ENCODE peak calls at places on chromosomes 13 and 19, in seven cellular contexts. V is stomach, J is esophagus squamous epithelium, A is thoracic aorta, H is lower lobe of right lung, P is heart right ventricle, D is tibial artery. O is an unnamed sample.
A peak's percentile ranks its signal among the peaks of the same experiment; 100 is the strongest.

GRCh38 chr19:11399667-11400066 is 15.6 kb upstream of the EPOR start:
- DNase-seq in D (no peak), J (no peak), P (no peak), V (no peak), A (no peak), H (no peak), O (no peak)

GRCh38 chr13:46679369-46680180 is 117.4 kb downstream of the ESD start:
- DNase-seq in P (no peak), J (no peak), A (no peak), D (no peak), V (no peak), H (no peak), O (no peak)

GRCh38 chr13:102033719-102034446 is 368.0 kb downstream of the FGF14 start:
- DNase-seq in P (no peak), D (no peak), H (no peak), V (no peak), J (no peak), A (no peak), O (no peak)

GRCh38 chr19:47778954-47779351 is 450 bp downstream of the SELENOW start:
- DNase-seq in A (no peak), D (peak; percentile 81), H (no peak), J (no peak), V (no peak), P (no peak), O (peak; percentile 49)

GRCh38 chr13:93244141-93244917 is 17.7 kb downstream of the GPC6 start:
- DNase-seq in P (no peak), D (peak; percentile 67), H (no peak), A (no peak), V (no peak), J (no peak), O (no peak)

GRCh38 chr13:110431851-110432294 is 124.8 kb downstream of the COL4A2 start:
- DNase-seq in H (no peak), J (no peak), A (no peak), V (no peak), D (peak; percentile 65), P (no peak), O (no peak)

GRCh38 chr19:16612631-16613030 is 15.4 kb downstream of the MED26 start:
- DNase-seq in A (no peak), V (no peak), P (no peak), J (no peak), H (no peak), D (no peak), O (no peak)

GRCh38 chr13:27437126-27437525 is 12.7 kb downstream of the GTF3A start:
- DNase-seq in D (no peak), J (no peak), H (no peak), V (no peak), P (no peak), A (no peak), O (no peak)

GRCh38 chr13:74316531-74316930 is 182.3 kb upstream of the KLF12 start:
- DNase-seq in V (no peak), P (no peak), H (no peak), D (no peak), A (no peak), J (no peak), O (no peak)

GRCh38 chr19:41928221-41928683 is at the start of gene ERFL:
- DNase-seq in D (no peak), A (no peak), J (no peak), P (no peak), V (no peak), H (no peak), O (no peak)

GRCh38 chr19:35641515-35642151 is at the start of gene ETV2:
- DNase-seq in D (no peak), V (peak; percentile 30), J (no peak), A (no peak), P (peak; percentile 46), H (no peak), O (no peak)

GRCh38 chr13:39038569-39038898 is 278 bp downstream of the NHLRC3 start:
- DNase-seq in D (no peak), J (peak; percentile 11), V (no peak), A (no peak), P (no peak), H (no peak), O (peak; percentile 15)

GRCh38 chr13:110017379-110017778 is 231.0 kb upstream of the IRS2 start:
- DNase-seq in D (no peak), J (no peak), H (no peak), P (no peak), A (no peak), V (no peak), O (peak; percentile 31)

GRCh38 chr19:41871573-41872383 is 5.3 kb upstream of the CD79A start:
- DNase-seq in V (no peak), D (no peak), H (peak; percentile 62), P (no peak), J (no peak), A (no peak), O (no peak)

GRCh38 chr13:40178130-40178529 is 488.3 kb downstream of the FOXO1 start:
- DNase-seq in A (no peak), J (no peak), D (no peak), V (no peak), P (no peak), H (no peak), O (no peak)

GRCh38 chr19:2180114-2180513 is 16.4 kb downstream of the DOT1L start:
- DNase-seq in P (no peak), H (no peak), D (no peak), J (no peak), A (no peak), V (no peak), O (no peak)

GRCh38 chr19:51439021-51439465 is 19.2 kb downstream of the SIGLEC8 start:
- DNase-seq in H (no peak), P (no peak), J (no peak), V (no peak), D (no peak), A (no peak), O (no peak)

GRCh38 chr13:29140277-29140676 is 320.1 kb downstream of the MTUS2 start:
- DNase-seq in V (no peak), D (no peak), A (peak; percentile 47), H (no peak), P (no peak), J (no peak), O (no peak)

GRCh38 chr19:56350416-56351045 is 35.9 kb upstream of the ZSCAN5A start:
- DNase-seq in J (no peak), A (no peak), H (no peak), V (peak; percentile 39), P (no peak), D (no peak), O (peak; percentile 61)

GRCh38 chr19:19674315-19674714 is 5.7 kb downstream of the ZNF101 start:
- DNase-seq in V (no peak), D (peak; percentile 17), A (no peak), P (no peak), J (no peak), H (no peak), O (no peak)

GRCh38 chr19:6987850-6988249 is 33.4 kb downstream of the MBD3L2B start:
- DNase-seq in J (no peak), H (no peak), V (no peak), P (no peak), A (no peak), D (no peak), O (no peak)

GRCh38 chr13:28743045-28743444 is 24.3 kb upstream of the SLC46A3 start:
- DNase-seq in P (no peak), J (no peak), V (no peak), D (no peak), H (no peak), A (no peak), O (no peak)

GRCh38 chr13:28355046-28355821 is 139.7 kb downstream of the FLT1 start:
- DNase-seq in J (no peak), V (no peak), P (no peak), H (no peak), A (no peak), D (no peak), O (no peak)

GRCh38 chr13:72180253-72180952 is 313.4 kb upstream of the DACH1 start:
- DNase-seq in H (no peak), P (no peak), V (no peak), A (no peak), J (no peak), D (no peak), O (peak; percentile 45)
- TF ChIP-seq CTCF in H (no peak), P (no peak), V (no peak), A (no peak), J (no peak), D (no peak), O (no peak)

DNA sequence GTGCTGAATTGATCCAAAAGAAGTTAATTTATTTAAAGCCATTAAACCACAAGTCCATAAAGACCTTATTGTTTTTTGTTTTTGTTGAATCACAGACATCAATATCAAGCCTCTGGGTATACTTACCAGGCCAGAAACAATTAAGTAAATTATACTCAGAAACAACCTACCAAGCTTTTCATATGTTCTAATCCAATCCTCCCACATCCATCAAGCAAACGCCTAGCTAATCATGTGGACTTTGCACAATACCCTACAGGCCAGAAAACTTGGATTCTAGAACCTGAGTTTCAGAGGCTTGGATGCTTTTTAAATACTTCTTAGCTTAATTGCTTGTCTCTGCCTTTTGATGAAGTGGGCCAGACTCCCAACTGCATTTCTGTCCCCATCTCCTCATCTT is 39.9 kb downstream of the TGDS start:
- DNase-seq in P (no peak), J (no peak), D (no peak), A (no peak), V (no peak), H (no peak), O (no peak)
- H3K27ac ChIP-seq in P (peak overlapping the region; percentile 18), J (no peak overlapping the region), D (no peak overlapping the region), A (no peak overlapping the region), V (no peak overlapping the region), H (no peak overlapping the region), O (no peak overlapping the region)

GRCh38 chr19:4537953-4538600 is 1.8 kb downstream of the LRG1 start:
- DNase-seq in H (no peak), D (no peak), V (no peak), A (no peak), P (no peak), J (no peak), O (no peak)
- H3K4me1 ChIP-seq in H (peaks cover 16% of the 10 kb centered on the region), D (peaks cover 5% of the 10 kb centered on the region), V (peaks cover 58% of the 10 kb centered on the region), A (no peaks in the 10 kb centered on the region), P (peaks cover 13% of the 10 kb centered on the region), J (peaks cover 59% of the 10 kb centered on the region), O (peaks cover 81% of the 10 kb centered on the region)

GRCh38 chr19:28245937-28246336 is 967.0 kb downstream of the UQCRFS1 start:
- DNase-seq in A (no peak), J (no peak), H (no peak), V (no peak), D (no peak), P (no peak), O (no peak)

GRCh38 chr19:28244966-28245365 is 968.0 kb downstream of the UQCRFS1 start:
- DNase-seq in A (no peak), D (no peak), V (no peak), P (no peak), H (no peak), J (no peak), O (no peak)

GRCh38 chr19:28239270-28239669 is 973.7 kb downstream of the UQCRFS1 start:
- DNase-seq in V (no peak), H (no peak), P (no peak), J (no peak), A (no peak), D (no peak), O (no peak)

DNA sequence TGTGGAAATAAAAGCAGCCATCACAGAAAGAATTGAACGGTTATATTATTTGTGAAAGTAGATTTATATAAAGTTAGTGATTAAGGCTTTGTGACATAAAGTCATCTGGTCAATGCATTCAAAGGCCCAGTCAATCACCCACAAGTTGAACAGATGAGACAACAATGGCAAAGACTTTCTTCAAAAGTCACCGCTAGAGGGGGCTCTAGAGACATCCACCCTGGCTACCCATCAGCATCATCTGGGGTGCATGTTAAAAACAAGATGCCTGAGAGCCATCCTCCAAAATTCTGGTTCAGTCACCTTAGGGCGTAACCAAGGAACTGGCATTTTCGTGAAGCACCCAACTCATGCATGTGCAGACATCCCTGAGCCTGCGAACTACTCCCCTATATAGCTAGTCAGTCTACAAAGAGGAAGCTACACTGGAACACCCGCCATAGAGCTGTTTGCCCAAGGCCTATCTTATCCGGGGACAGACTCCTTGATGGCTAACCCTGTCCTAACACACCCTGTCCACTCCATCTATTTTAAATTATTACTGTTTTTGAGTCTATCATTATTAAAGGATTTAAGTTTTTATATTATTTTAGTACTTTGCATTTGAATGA is 970.5 kb downstream of the UQCRFS1 start:
- DNase-seq in V (no peak), H (no peak), J (no peak), A (no peak), D (no peak), P (no peak), O (peak; percentile 26)
- TF ChIP-seq CTCF in V (no peak), H (peak; percentile 46), J (peak; percentile 6), A (no peak), D (no peak), P (peak; percentile 58), O (peak; percentile 29)